ENCODE peak calls at places on chromosomes 11 and 22, in five cellular contexts. T is GM12864, S is fibroblast of lung, N is astrocyte of the spinal cord, G is NB4. U is an unnamed sample.

GRCh38 chr22:23276656-23277582 is 96.6 kb downstream of the BCR start:
- DNase-seq in T (no peak), G (no peak), S (no peak), N (no peak), U (no peak)

GRCh38 chr22:48595511-48595905 is 1232.2 kb downstream of the BRD1 start:
- DNase-seq in G (no peak), S (no peak), T (no peak), N (no peak), U (no peak)

GRCh38 chr22:31089101-31090100 is 8.3 kb downstream of the SMTN start:
- DNase-seq in N (peak; percentile 20), T (no peak), G (peak; percentile 53), S (no peak), U (no peak)

GRCh38 chr11:35723493-35724284 is 61.1 kb downstream of the TRIM44 start:
- DNase-seq in S (peak; percentile 3), T (no peak), N (peak; percentile 15), G (no peak), U (no peak)

GRCh38 chr11:112902411-112903011 is 58.7 kb upstream of the NCAM1 start:
- DNase-seq in T (no peak), S (no peak), N (no peak), G (peak; percentile 6), U (no peak)

GRCh38 chr11:103488021-103488420 is 378.8 kb downstream of the DYNC2H1 start:
- DNase-seq in N (peak; percentile 53), T (no peak), G (no peak), S (peak; percentile 85), U (no peak)

GRCh38 chr22:47033648-47034000 is 271.2 kb downstream of the TBC1D22A start:
- DNase-seq in S (no peak), T (no peak), N (no peak), G (no peak), U (no peak)

GRCh38 chr22:40414306-40414705 is 43.9 kb downstream of the SGSM3 start:
- DNase-seq in S (peak; percentile 35), N (no peak), G (no peak), T (no peak), U (no peak)

GRCh38 chr22:46074771-46075551 is 75.4 kb upstream of the PPARA start:
- DNase-seq in T (no peak), G (no peak), S (no peak), N (peak; percentile 32), U (no peak)

GRCh38 chr22:19984851-19985811 is 31.5 kb downstream of the ARVCF start:
- DNase-seq in G (no peak), S (no peak), N (no peak), T (no peak), U (no peak)

GRCh38 chr22:49141761-49142160 is 685.9 kb downstream of the BRD1 start:
- DNase-seq in T (no peak), S (no peak), N (no peak), G (no peak), U (no peak)

GRCh38 chr11:35214792-35215193 is 75.8 kb downstream of the CD44 start:
- DNase-seq in G (no peak), N (peak; percentile 99), S (peak; percentile 100), T (no peak), U (peak; percentile 91)

GRCh38 chr22:35742342-35743100 is 24.8 kb downstream of the APOL5 start:
- DNase-seq in T (no peak), S (peak; percentile 89), G (no peak), N (peak; percentile 89), U (peak; percentile 82)

GRCh38 chr11:122781378-122782040 is 56.8 kb upstream of the CRTAM start:
- DNase-seq in T (peak; percentile 19), N (peak; percentile 93), S (peak; percentile 88), G (peak; percentile 82), U (peak; percentile 82)

GRCh38 chr11:94662065-94662779 is 95.1 kb downstream of the PIWIL4 start:
- DNase-seq in N (no peak), S (no peak), G (no peak), T (no peak), U (no peak)

GRCh38 chr11:108983621-108984020 is 318.8 kb downstream of the DDX10 start:
- DNase-seq in N (peak; percentile 59), G (no peak), S (peak; percentile 58), T (no peak), U (no peak)

GRCh38 chr22:38204784-38205183 is 3.0 kb downstream of the MAFF start:
- DNase-seq in T (no peak), S (peak; percentile 53), N (no peak), G (peak; percentile 74), U (no peak)

GRCh38 chr11:27783701-27784355 is 83.6 kb upstream of the BDNF start:
- DNase-seq in G (peak; percentile 2), N (no peak), S (no peak), T (no peak), U (no peak)

GRCh38 chr11:86222081-86222480 is 22.5 kb upstream of the EED start:
- DNase-seq in G (no peak), T (no peak), S (no peak), N (no peak), U (no peak)

GRCh38 chr11:73760066-73760679 is 701 bp downstream of the RAB6A start:
- DNase-seq in T (no peak), N (peak; percentile 46), G (peak; percentile 43), S (peak; percentile 37), U (peak; percentile 8)

GRCh38 chr11:84437129-84438123 is 1151.3 kb upstream of the CCDC90B start:
- DNase-seq in S (peak; percentile 10), G (no peak), N (no peak), T (peak; percentile 2), U (no peak)

GRCh38 chr22:19785461-19786263 is 25.1 kb downstream of the TBX1 start:
- DNase-seq in G (no peak), N (no peak), T (no peak), S (no peak), U (no peak)

GRCh38 chr22:45688606-45689080 is 17.0 kb downstream of the ATXN10 start:
- DNase-seq in N (peak; percentile 86), S (peak; percentile 95), T (no peak), G (peak; percentile 36), U (peak; percentile 90)

GRCh38 chr22:25779426-25779825 is 37.4 kb downstream of the MYO18B start:
- DNase-seq in N (no peak), T (no peak), S (no peak), G (no peak), U (no peak)

GRCh38 chr11:73969091-73969490 is 13.6 kb downstream of the UCP2 start:
- DNase-seq in G (no peak), N (no peak), S (no peak), T (no peak), U (no peak)

GRCh38 chr11:29310016-29310415 is 706.8 kb downstream of the KCNA4 start:
- DNase-seq in T (no peak), S (peak; percentile 96), N (peak; percentile 89), G (no peak), U (peak; percentile 73)

GRCh38 chr22:45743687-45744086 is 72.1 kb downstream of the ATXN10 start:
- DNase-seq in G (no peak), N (no peak), S (no peak), T (no peak), U (no peak)

DNA sequence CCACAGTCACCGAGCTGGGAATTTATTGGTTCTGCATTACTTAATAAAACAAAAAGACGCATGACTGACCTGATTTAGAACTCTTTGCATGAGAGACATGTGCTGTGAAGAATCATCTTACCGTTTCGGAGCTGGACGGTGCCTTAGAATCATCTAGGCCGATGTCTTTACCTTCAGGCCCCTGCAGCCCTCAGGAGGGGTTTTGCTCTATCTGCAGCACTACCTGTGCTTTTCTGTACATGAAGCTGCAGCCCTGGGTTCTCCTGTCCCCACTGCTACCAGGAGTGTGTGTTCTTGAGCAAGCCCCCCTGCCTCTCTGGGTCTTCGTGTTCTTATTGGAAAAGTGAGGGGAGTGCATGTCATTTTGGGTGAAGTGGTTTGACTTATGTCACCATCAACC is 94.0 kb upstream of the OR4B1 start:
- DNase-seq in G (no peak), T (no peak), S (no peak), N (no peak), U (no peak)
- TF ChIP-seq CTCF in G (no peak), T (no peak), S (no peak), N (no peak), U (no peak)

DNA sequence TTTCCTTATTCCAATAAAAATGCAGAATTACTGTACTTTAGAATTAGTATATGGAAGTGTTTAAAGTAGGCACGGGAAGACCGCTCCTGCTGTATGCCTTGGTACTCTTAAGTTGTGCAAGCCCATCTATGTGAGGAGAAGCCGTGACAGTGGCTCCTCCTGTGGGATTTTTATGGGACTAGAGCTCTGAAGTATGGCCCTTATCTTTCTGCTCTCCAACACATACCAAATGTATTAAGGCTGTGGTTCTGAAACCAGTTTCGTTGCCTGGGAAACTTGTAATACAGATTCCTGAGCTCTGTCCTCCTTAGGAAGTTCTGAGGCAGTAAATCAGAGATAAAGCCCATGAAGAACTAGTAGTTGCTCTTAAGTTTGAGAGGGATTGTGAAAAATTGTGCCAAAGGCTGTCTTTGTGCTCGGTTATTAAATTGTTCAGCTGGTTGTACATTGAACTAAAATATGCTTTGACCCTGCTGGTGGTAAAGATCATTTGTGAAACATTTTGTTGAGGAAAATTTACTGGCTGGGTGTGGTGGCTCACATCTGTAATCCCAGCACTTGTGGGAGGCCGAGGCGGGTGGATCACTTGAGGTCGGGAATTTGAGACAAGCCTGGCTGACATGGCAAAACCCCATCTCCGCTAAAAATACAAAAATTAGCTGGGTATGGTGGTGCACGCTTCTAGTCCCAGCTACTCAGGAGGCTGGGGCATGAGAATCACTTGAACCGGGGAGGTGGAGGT is 29.3 kb downstream of the RTN3 start:
- DNase-seq in S (peak; percentile 89), N (peak; percentile 78), G (no peak), T (no peak), U (peak; percentile 59)
- TF ChIP-seq CTCF in S (peak; percentile 25), N (no peak), G (no peak), T (no peak), U (peak; percentile 36)

GRCh38 chr11:8383227-8383626 is 119.5 kb upstream of the LMO1 start:
- DNase-seq in T (no peak), G (no peak), S (no peak), N (no peak), U (no peak)

GRCh38 chr11:8383627-8384026 is 119.9 kb upstream of the LMO1 start:
- DNase-seq in G (no peak), N (no peak), S (no peak), T (no peak), U (no peak)

GRCh38 chr11:8382436-8383053 is 118.9 kb upstream of the LMO1 start:
- DNase-seq in S (peak; percentile 70), G (no peak), N (peak; percentile 65), T (no peak), U (peak; percentile 35)

GRCh38 chr11:8386134-8386864 is 122.6 kb upstream of the LMO1 start:
- DNase-seq in T (peak; percentile 4), G (no peak), N (no peak), S (no peak), U (no peak)

GRCh38 chr11:8384199-8384821 is 120.6 kb upstream of the LMO1 start:
- DNase-seq in N (no peak), T (peak; percentile 51), S (peak; percentile 32), G (peak; percentile 50), U (no peak)
- TF ChIP-seq CTCF in N (no peak), T (peak; percentile 50), S (no peak), G (no peak), U (no peak)

GRCh38 chr11:58907780-58908179 is 31.5 kb upstream of the GLYATL1 start:
- DNase-seq in S (no peak), N (no peak), T (no peak), G (peak; percentile 28), U (no peak)

GRCh38 chr11:58905141-58905715 is 34.1 kb upstream of the GLYATL1 start:
- DNase-seq in T (no peak), N (peak; percentile 72), G (no peak), S (peak; percentile 73), U (peak; percentile 67)

GRCh38 chr11:58900479-58901420 is 38.5 kb upstream of the GLYATL1 start:
- DNase-seq in N (peak; percentile 92), G (peak; percentile 73), S (peak; percentile 78), T (peak; percentile 13), U (peak; percentile 40)

GRCh38 chr11:58902881-58903280 is 36.4 kb upstream of the GLYATL1 start:
- DNase-seq in T (no peak), S (no peak), G (no peak), N (no peak), U (no peak)

GRCh38 chr11:58905716-58906547 is 33.4 kb upstream of the GLYATL1 start:
- DNase-seq in G (no peak), N (peak; percentile 92), S (peak; percentile 94), T (no peak), U (peak; percentile 90)
- TF ChIP-seq CTCF in G (no peak), N (peak; percentile 65), S (peak; percentile 67), T (no peak), U (peak; percentile 80)

U was measured in HFFc6.